ENCODE peak calls at places on chromosomes 13 and 19, in six cellular contexts. E is EL; X is T follicular helper cell; B is left kidney; A is stimulated activated CD8-positive, alpha-beta memory T cell treated with anti-CD3 and anti-CD28 coated beads, Interleukin-4, amount 100 ng/mL, for 24 hours; C is stimulated activated CD4-positive, alpha-beta T cell treated with anti-CD3 and anti-CD28 coated beads, Interleukin-12 subunit alpha, Interleukin-12 subunit beta, amount 100 ng/mL, for 24 hours. T is an unnamed sample.

GRCh38 chr19:7526093-7526929 is 3.9 kb downstream of the MCOLN1 start:
- DNase-seq in E (no peak), X (no peak), B (no peak), A (no peak), C (no peak), T (no peak)

GRCh38 chr19:48683349-48683748 is 10.5 kb upstream of the NTN5 start:
- DNase-seq in E (peak; percentile 55), X (no peak), B (peak; percentile 84), A (peak; percentile 28), C (no peak), T (no peak)

GRCh38 chr19:5006201-5006600 is 37.3 kb downstream of the KDM4B start:
- DNase-seq in E (peak; percentile 32), X (no peak), B (no peak), A (no peak), C (no peak), T (no peak)

GRCh38 chr19:38851622-38852230 is 1.9 kb upstream of the HNRNPL start:
- DNase-seq in E (peak; percentile 91), X (peak; percentile 84), B (peak; percentile 97), A (peak; percentile 87), C (peak; percentile 80), T (no peak)

GRCh38 chr13:22940736-22941135 is 240.0 kb upstream of the SGCG start:
- DNase-seq in E (no peak), X (no peak), B (no peak), A (no peak), C (no peak), T (no peak)

GRCh38 chr19:54478677-54479266 is 5.7 kb upstream of the CDC42EP5 start:
- DNase-seq in E (peak; percentile 42), X (no peak), B (peak; percentile 92), A (no peak), C (no peak), T (no peak)

GRCh38 chr19:49497047-49497789 is 984 bp downstream of the RPS11 start:
- DNase-seq in E (peak; percentile 62), X (peak; percentile 77), B (peak; percentile 68), A (peak; percentile 44), C (no peak), T (no peak)

GRCh38 chr13:81927347-81927746 is 1586.4 kb upstream of the SPRY2 start:
- DNase-seq in E (no peak), X (no peak), B (peak; percentile 3), A (no peak), C (no peak), T (no peak)

GRCh38 chr19:18991050-18991449 is 42.3 kb downstream of the SUGP2 start:
- DNase-seq in E (no peak), X (no peak), B (no peak), A (no peak), C (no peak), T (no peak)

GRCh38 chr13:103101902-103102301 is 35.7 kb upstream of the SLC10A2 start:
- DNase-seq in E (no peak), X (no peak), B (no peak), A (no peak), C (no peak), T (no peak)

GRCh38 chr19:39170398-39171231 is 26.1 kb upstream of the NCCRP1 start:
- DNase-seq in E (no peak), X (no peak), B (no peak), A (no peak), C (no peak), T (no peak)

GRCh38 chr19:38663957-38664502 is 16.6 kb downstream of the ACTN4 start:
- DNase-seq in E (no peak), X (no peak), B (no peak), A (no peak), C (no peak), T (no peak)

GRCh38 chr19:1465191-1466016 is 13.6 kb downstream of the C19orf25 start:
- DNase-seq in E (no peak), X (no peak), B (peak; percentile 86), A (no peak), C (no peak), T (no peak)

T was measured in D721Med.